ENCODE peak calls at places on chromosomes 11 and 22, in six cellular contexts. Z is head of caudate nucleus, A is DMS153, O is fibroblast of lung, S is heart right ventricle, U is neuronal stem cell. R is an unnamed sample.

GRCh38 chr11:88042238-88043032 is 132.8 kb downstream of the RAB38 start:
- DNase-seq in O (no peak), S (no peak), A (no peak), Z (no peak), U (no peak), R (no peak)

GRCh38 chr11:18700375-18700774 is 1.8 kb downstream of the TMEM86A start:
- DNase-seq in O (no peak), S (no peak), Z (no peak), U (no peak), A (no peak), R (no peak)

GRCh38 chr22:46010951-46011626 is 34.1 kb upstream of the WNT7B start:
- DNase-seq in U (no peak), S (no peak), O (no peak), Z (peak; percentile 83), A (peak; percentile 41), R (no peak)

GRCh38 chr11:61141601-61142028 is 19.6 kb downstream of the VPS37C start:
- DNase-seq in Z (no peak), S (peak; percentile 47), O (no peak), A (peak; percentile 89), U (no peak), R (no peak)

GRCh38 chr22:47213571-47214230 is 451.3 kb downstream of the TBC1D22A start:
- DNase-seq in A (no peak), U (no peak), Z (peak; percentile 48), O (peak; percentile 20), S (no peak), R (no peak)

GRCh38 chr11:110565344-110565684 is 135.6 kb downstream of the FDX1 start:
- DNase-seq in U (no peak), O (peak; percentile 32), S (no peak), A (no peak), Z (no peak), R (no peak)

GRCh38 chr11:134845474-134846435 is 433.7 kb upstream of the B3GAT1 start:
- DNase-seq in A (no peak), S (no peak), O (no peak), U (no peak), Z (no peak), R (no peak)

GRCh38 chr11:117837791-117838190 is 13.2 kb upstream of the FXYD2 start:
- DNase-seq in S (no peak), Z (peak; percentile 27), A (no peak), U (no peak), O (no peak), R (no peak)

GRCh38 chr11:133191931-133192330 is 340.4 kb downstream of the OPCML start:
- DNase-seq in U (no peak), A (no peak), O (no peak), Z (no peak), S (no peak), R (no peak)

GRCh38 chr22:45865561-45866397 is 111.2 kb downstream of the WNT7B start:
- DNase-seq in S (no peak), O (no peak), A (no peak), U (no peak), Z (peak; percentile 47), R (no peak)

GRCh38 chr22:47290706-47291430 is 528.4 kb downstream of the TBC1D22A start:
- DNase-seq in Z (peak; percentile 39), A (no peak), U (no peak), O (no peak), S (no peak), R (no peak)

GRCh38 chr11:88051386-88051785 is 123.9 kb downstream of the RAB38 start:
- DNase-seq in A (no peak), Z (no peak), S (no peak), U (no peak), O (peak; percentile 48), R (no peak)

GRCh38 chr11:65541093-65542010 is 16.5 kb downstream of the SCYL1 start:
- DNase-seq in S (no peak), O (no peak), U (no peak), A (no peak), Z (no peak), R (no peak)

GRCh38 chr11:32374261-32374711 is 61.1 kb downstream of the WT1 start:
- DNase-seq in Z (no peak), A (peak; percentile 10), U (peak; percentile 33), O (peak; percentile 46), S (no peak), R (no peak)

GRCh38 chr11:100930185-100930778 is 199.3 kb downstream of the PGR start:
- DNase-seq in A (peak; percentile 7), O (peak; percentile 87), Z (no peak), U (peak; percentile 56), S (no peak), R (peak; percentile 88)

GRCh38 chr22:23305922-23306374 is 125.6 kb downstream of the BCR start:
- DNase-seq in Z (peak; percentile 82), S (peak; percentile 78), A (peak; percentile 91), U (no peak), O (peak; percentile 93), R (no peak)

GRCh38 chr11:32288276-32288675 is 147.1 kb downstream of the WT1 start:
- DNase-seq in S (no peak), U (no peak), O (no peak), A (no peak), Z (no peak), R (no peak)

GRCh38 chr11:61325649-61326414 is 7.1 kb downstream of the DDB1 start:
- DNase-seq in S (no peak), U (no peak), O (peak; percentile 22), Z (no peak), A (no peak), R (no peak)

GRCh38 chr11:8807544-8808225 is 103.3 kb upstream of the AKIP1 start:
- DNase-seq in O (peak; percentile 88), A (no peak), S (no peak), U (no peak), Z (no peak), R (peak; percentile 63)

GRCh38 chr22:31646186-31647019 is 15.6 kb downstream of the PISD start:
- DNase-seq in U (no peak), A (no peak), O (peak; percentile 95), Z (no peak), S (no peak), R (peak; percentile 92)

GRCh38 chr11:65402790-65403189 is 16.4 kb downstream of the FRMD8 start:
- DNase-seq in U (no peak), O (no peak), S (no peak), Z (no peak), A (no peak), R (no peak)

R was measured in HS-5.